ENCODE peak calls at places on chromosomes 1 and 21, in six cellular contexts. C is WTC11, F is GM23338, V is K562, G is GM12878, B is HepG2. L is an unnamed sample.

GRCh38 chr1:179264506-179264905 is 29.1 kb upstream of the SOAT1 start:
- DNase-seq in C (no peak), F (no peak), V (no peak), G (no peak), B (no peak), L (no peak)

GRCh38 chr1:65896721-65897120 is 104.0 kb downstream of the PDE4B start:
- DNase-seq in C (no peak), F (no peak), V (no peak), G (no peak), B (no peak), L (no peak)

GRCh38 chr1:220458936-220459335 is 69.0 kb upstream of the MARK1 start:
- DNase-seq in C (no peak), F (no peak), V (no peak), G (no peak), B (no peak), L (no peak)

GRCh38 chr1:52602328-52603300 is at the start of gene GPX7:
- DNase-seq in C (peak), F (peak), V (no peak), G (no peak), B (no peak), L (peak)

GRCh38 chr1:64769971-64770370 is 25.1 kb downstream of the RAVER2 start:
- DNase-seq in C (no peak), F (no peak), V (no peak), G (no peak), B (no peak), L (no peak)

GRCh38 chr1:32172621-32173245 is 6.7 kb upstream of the TXLNA start:
- DNase-seq in C (no peak), F (no peak), V (no peak), G (no peak), B (no peak), L (no peak)

GRCh38 chr1:78468511-78468910 is 22.3 kb upstream of the PTGFR start:
- DNase-seq in C (no peak), F (no peak), V (no peak), G (no peak), B (no peak), L (no peak)

GRCh38 chr1:38941527-38942019 is at the start of gene RHBDL2:
- DNase-seq in C (no peak), F (peak), V (no peak), G (no peak), B (no peak), L (no peak)

GRCh38 chr1:53541263-53541625 is 82.0 kb downstream of the DMRTB1 start:
- DNase-seq in C (no peak), F (no peak), V (no peak), G (no peak), B (no peak), L (no peak)

GRCh38 chr1:84785231-84785630 is 95.0 kb upstream of the SSX2IP start:
- DNase-seq in C (no peak), F (no peak), V (no peak), G (no peak), B (no peak), L (no peak)

GRCh38 chr1:38872401-38873026 is 634 bp downstream of the MYCBP start:
- DNase-seq in C (peak), F (peak), V (peak), G (no peak), B (no peak), L (no peak)

GRCh38 chr1:117339866-117340357 is 27.3 kb upstream of the MAN1A2 start:
- DNase-seq in C (no peak), F (peak), V (peak), G (no peak), B (peak), L (no peak)

GRCh38 chr1:234132799-234133198 is 228.3 kb downstream of the SLC35F3 start:
- DNase-seq in C (no peak), F (no peak), V (no peak), G (no peak), B (no peak), L (no peak)

GRCh38 chr1:9792156-9793042 is 31.4 kb downstream of the CLSTN1 start:
- DNase-seq in C (peak), F (peak), V (no peak), G (no peak), B (no peak), L (peak)

GRCh38 chr1:19616489-19616888 is 27.6 kb upstream of the NBL1 start:
- DNase-seq in C (no peak), F (no peak), V (no peak), G (no peak), B (no peak), L (no peak)

GRCh38 chr1:224867715-224868114 is 61.8 kb upstream of the DNAH14 start:
- DNase-seq in C (no peak), F (no peak), V (no peak), G (no peak), B (no peak), L (no peak)

GRCh38 chr1:207853372-207853757 is 57.6 kb downstream of the CD34 start:
- DNase-seq in C (no peak), F (no peak), V (no peak), G (no peak), B (no peak), L (no peak)

GRCh38 chr21:28253378-28253777 is 739.3 kb downstream of the LTN1 start:
- DNase-seq in C (no peak), F (no peak), V (no peak), G (no peak), B (no peak), L (no peak)

GRCh38 chr1:45983964-45984363 is 148.5 kb downstream of the PIK3R3 start:
- DNase-seq in C (no peak), F (no peak), V (no peak), G (no peak), B (no peak), L (no peak)
- TF ChIP-seq CREB1 in C (no peak), F (no peak), V (no peak), G (no peak), B (no peak), L (no peak)

DNA sequence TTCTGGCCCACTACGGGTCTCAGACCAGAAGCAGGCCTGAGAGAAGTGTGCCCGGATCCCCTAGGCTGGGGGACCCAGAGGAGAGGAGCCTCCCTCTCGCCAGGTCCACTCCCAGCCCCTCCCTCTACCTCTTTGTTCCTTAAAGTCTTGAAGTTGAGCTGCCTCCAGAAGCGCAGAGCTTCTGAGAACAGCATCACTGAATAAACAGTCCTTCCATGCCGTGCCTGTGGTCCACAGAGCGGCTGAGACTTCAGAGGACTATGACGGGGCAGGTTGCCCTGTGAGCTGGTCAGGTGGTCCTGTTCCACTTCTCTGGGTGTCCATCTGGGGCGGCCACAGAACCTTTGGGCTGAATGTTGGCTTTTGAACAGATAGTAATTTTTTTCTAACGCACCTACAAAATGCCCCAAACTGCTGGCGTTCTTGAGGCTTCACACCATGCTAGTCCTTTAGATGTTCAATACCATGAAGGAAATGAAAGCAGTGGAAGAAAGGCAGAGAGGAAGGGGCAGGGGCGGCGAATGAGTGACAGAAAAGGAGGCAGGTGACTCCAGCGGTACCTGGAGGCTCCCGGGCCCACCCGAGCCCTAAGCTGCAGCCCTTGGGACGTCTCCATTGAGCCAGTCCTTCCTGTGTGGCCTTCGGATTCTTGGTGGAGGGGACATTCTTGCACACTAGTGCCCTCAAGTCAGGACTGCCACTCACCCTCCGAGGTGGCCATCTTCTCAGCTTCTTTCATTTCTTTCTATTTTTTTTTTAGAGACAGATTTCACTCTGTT is 239.3 kb upstream of the VAMP3 start:
- DNase-seq in C (no peak), F (no peak), V (no peak), G (no peak), B (no peak), L (no peak)
- TF ChIP-seq CREB1 in C (no peak), F (no peak), V (no peak), G (no peak), B (no peak), L (no peak)

DNA sequence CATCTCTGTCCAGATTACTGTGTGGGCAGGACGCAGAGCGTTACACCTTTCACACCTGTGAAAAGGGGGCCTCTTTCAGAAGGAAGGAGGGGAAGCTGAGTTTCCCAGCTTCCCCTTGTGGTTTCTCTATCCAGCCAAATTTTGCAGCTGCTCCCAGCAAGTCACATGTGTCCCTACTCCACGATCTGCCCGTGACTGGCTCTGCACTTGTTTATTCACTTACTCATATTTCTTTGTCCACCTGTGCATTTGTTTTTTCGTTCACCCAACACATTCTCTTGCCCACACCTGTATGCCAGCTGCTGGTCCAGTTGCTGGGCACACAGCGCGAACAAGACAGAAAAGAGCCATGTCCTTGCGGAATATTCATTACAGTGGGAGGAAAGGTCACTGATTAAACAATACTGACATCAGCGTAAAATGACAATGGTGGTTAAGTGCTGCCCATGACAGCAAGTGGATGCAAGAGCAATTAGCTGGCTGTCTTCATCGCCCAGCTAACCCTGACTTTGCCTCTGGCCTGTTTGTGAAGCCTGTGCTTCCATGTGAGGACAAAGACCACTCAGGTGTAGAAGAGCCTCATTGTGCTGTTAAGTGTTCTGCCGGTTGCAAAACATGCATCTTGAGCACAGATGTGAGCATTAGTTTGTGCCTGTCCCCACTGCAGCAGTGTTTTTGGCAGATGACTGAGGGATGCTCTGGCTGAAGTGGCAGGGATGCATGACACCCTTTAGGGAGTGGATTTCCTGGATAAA is 28.6 kb upstream of the NEK2 start:
- DNase-seq in C (no peak), F (no peak), V (no peak), G (no peak), B (no peak), L (no peak)
- TF ChIP-seq CREB1 in C (no peak), F (no peak), V (no peak), G (no peak), B (no peak), L (no peak)

GRCh38 chr1:42736152-42736551 is 3.9 kb downstream of the CLDN19 start:
- DNase-seq in C (peak), F (peak), V (peak), G (no peak), B (peak), L (no peak)
- TF ChIP-seq CREB1 in C (no peak), F (no peak), V (no peak), G (no peak), B (no peak), L (no peak)

DNA sequence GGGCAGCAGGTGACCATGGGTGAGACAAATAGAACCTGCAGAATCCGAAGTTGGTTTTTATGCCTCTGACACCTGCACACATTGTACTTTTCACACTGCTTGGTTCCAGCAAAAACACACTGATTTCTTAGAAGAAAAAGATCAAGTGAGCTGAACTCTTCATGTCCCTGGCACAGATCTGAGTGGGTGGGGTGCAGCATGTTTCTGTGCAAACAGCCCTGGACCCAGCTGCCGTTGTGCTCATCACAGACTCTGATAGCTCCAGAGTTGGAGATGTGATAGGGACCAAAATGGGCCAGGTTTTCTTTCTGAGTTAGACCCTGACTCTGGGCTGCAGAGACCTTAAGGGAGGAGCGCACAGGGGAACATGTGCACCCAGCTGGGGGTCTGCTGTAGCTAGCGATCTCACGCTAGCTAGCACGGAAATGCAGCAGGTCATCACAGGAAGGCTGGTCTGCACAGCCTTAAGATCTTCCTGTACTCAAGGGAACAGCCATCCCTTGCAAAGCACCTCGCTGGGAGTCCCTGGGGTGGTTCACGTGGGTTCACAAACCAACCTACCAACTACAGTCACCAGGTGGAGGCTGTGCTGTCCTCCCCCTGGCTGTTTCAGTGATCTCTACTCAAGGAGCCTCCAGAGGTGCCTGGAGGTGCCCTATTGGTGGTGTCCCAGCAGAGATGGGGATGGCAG is 291.1 kb downstream of the PTPRU start:
- DNase-seq in C (no peak), F (no peak), V (no peak), G (no peak), B (no peak), L (no peak)
- TF ChIP-seq CREB1 in C (no peak), F (no peak), V (no peak), G (no peak), B (no peak), L (no peak)

GRCh38 chr1:11044849-11045427 is 2.1 kb downstream of the MASP2 start:
- DNase-seq in C (no peak), F (no peak), V (no peak), G (no peak), B (no peak), L (no peak)

GRCh38 chr1:11046270-11046566 is 821 bp downstream of the MASP2 start:
- DNase-seq in C (no peak), F (no peak), V (no peak), G (no peak), B (peak), L (no peak)

GRCh38 chr1:11044086-11044848 is 2.8 kb downstream of the MASP2 start:
- DNase-seq in C (no peak), F (no peak), V (no peak), G (no peak), B (no peak), L (no peak)

GRCh38 chr1:11045428-11046269 is 1.4 kb downstream of the MASP2 start:
- DNase-seq in C (peak), F (peak), V (peak), G (no peak), B (no peak), L (no peak)

GRCh38 chr1:11046625-11047365 is at the start of gene MASP2:
- DNase-seq in C (no peak), F (no peak), V (no peak), G (no peak), B (peak), L (no peak)
- TF ChIP-seq CREB1 in C (no peak), F (no peak), V (no peak), G (no peak), B (no peak), L (no peak)

GRCh38 chr1:28917757-28918118 is 3.4 kb downstream of the EPB41 start:
- DNase-seq in C (no peak), F (no peak), V (no peak), G (no peak), B (no peak), L (no peak)

GRCh38 chr1:28910379-28911125 is 3.8 kb upstream of the EPB41 start:
- DNase-seq in C (no peak), F (no peak), V (no peak), G (no peak), B (no peak), L (no peak)

GRCh38 chr1:28913786-28914227 is 562 bp upstream of the EPB41 start:
- DNase-seq in C (no peak), F (no peak), V (no peak), G (no peak), B (no peak), L (no peak)

GRCh38 chr1:28914228-28915035 is at the start of gene EPB41:
- DNase-seq in C (peak), F (peak), V (peak), G (peak), B (peak), L (peak)

DNA sequence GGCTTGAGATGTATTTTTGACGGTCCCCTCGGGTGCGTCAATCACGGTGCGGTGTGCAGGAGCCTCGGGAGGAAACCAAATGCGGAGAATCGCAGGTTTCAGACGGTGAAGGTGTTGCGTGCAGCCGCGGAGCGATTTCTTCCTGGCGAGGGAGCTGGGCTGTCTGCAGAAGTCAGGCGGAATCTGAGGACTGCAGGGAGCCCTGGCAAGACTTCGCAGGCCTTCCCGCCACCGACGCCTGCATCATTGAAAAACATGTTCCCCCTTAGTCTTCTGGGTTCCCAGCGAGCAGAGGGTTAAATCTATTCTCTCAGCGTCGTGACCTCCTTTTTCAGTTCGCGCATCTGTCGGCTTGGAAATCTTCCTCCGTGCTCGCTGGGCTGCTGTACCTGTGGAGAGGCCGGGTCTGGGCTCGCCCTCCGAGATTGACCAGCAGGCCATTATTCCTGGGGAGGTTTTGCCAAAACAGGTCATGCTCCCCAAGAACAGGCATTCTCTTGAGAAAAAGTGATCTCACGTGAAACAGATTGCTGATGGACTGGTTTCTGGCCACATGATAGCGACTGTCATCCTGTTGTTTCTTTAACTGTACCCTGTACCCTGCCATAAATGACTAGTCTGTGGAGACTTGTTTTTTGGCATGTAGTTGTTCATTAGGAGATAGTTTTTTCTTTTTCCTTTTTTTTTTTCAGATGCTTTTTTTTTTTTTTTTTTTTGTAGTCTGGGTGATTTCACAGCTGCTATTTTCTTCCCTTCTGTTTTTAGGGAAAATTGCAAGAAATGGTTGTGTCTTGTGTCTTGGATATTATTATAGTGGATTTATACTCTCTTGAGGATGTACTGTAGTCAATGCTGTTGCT is 897 bp downstream of the EPB41 start:
- DNase-seq in C (peak), F (peak), V (no peak), G (no peak), B (peak), L (no peak)
- TF ChIP-seq CREB1 in C (no peak), F (peak), V (no peak), G (no peak), B (no peak), L (no peak)

DNA sequence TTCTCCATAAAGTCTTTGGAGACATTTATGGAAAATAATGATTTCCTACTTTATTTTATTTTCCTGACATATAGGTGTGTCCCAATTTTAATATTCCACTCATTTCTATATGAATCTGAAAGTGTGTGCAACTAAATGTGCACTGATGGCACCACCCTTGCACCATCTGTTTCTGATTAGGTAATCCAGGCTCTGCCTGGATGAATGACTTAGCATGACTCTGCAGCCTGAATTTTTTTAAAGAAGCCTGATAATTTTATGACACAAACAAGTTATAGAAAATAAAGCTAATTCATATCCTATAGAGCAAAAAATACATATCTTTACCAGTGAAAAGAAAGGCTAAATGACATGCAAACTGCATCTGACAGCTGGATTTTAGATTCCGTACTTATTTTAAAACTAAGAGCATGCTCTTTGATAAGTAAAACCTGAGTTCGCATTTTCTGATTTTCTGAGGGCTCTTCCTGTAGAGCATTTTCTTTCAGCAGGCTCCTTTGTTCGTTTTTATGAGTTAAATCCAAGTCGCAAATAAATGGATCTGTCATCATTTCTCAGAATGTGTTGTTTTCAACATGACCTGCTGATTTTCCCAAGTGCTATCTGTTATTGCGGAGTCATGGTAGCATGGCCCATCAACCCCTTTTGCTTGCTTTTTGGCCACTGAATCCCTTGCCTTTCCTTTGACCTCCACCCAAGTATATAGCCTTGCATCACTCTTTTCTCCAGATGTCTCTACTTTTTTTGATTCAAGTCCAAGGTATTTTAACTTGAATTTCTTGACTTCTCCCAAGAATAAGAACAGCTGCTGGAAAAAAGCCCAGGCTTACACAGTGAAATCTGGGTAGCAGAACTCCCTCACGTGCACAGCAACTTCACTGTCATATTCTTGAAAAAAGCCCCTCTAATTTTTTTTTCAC is 52.8 kb upstream of the LYPLAL1 start:
- DNase-seq in C (no peak), F (peak), V (peak), G (no peak), B (no peak), L (no peak)
- TF ChIP-seq CREB1 in C (no peak), F (no peak), V (no peak), G (no peak), B (no peak), L (no peak)

DNA sequence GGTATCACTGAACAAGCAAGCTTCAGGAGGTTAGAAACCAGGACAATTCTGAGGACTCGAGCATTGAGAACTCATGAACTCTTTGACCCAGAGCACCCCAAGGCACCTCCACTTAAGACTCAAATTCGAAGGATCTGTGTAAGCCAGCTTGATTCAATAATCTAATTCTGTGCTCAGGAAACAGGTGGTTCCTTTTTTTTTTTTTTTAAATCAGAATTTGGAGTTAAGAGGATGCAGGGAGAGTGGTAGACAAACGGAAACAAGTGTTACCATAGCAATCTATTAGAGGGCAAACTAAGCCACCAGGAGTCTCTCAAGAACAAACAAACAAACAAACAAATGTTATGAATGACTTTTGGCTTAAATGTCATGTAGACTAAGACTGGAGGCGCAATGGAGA is 53.8 kb upstream of the DPH5 start:
- DNase-seq in C (no peak), F (no peak), V (no peak), G (no peak), B (no peak), L (no peak)
- TF ChIP-seq CREB1 in C (no peak), F (no peak), V (no peak), G (no peak), B (no peak), L (no peak)

L was measured in H1.